ENCODE peak calls at places on chromosomes 13 and 19, in five cellular contexts. One of them, this sample, is unnamed.

GRCh38 chr19:40009674-40010073 is 12.8 kb downstream of the ZNF546 start:
- DNase-seq in CD4-positive, alpha-beta T cell: no peak
- DNase-seq in heart left ventricle: no peak
- DNase-seq in fibroblast of mammary gland: no peak
- DNase-seq in stimulated activated CD4-positive, alpha-beta T cell treated with anti-CD3 and anti-CD28 coated beads, Interleukin-4, amount 100 ng/mL, for 24 hours: no peak
- DNase-seq in this sample: no peak

GRCh38 chr13:113666951-113667701 is at the start of gene GRK1:
- DNase-seq in CD4-positive, alpha-beta T cell: peak
- DNase-seq in heart left ventricle: no peak
- DNase-seq in fibroblast of mammary gland: no peak
- DNase-seq in stimulated activated CD4-positive, alpha-beta T cell treated with anti-CD3 and anti-CD28 coated beads, Interleukin-4, amount 100 ng/mL, for 24 hours: no peak
- DNase-seq in this sample: no peak

GRCh38 chr19:34960940-34961679 is 2.9 kb downstream of the ZNF792 start:
- DNase-seq in CD4-positive, alpha-beta T cell: no peak
- DNase-seq in heart left ventricle: no peak
- DNase-seq in fibroblast of mammary gland: no peak
- DNase-seq in stimulated activated CD4-positive, alpha-beta T cell treated with anti-CD3 and anti-CD28 coated beads, Interleukin-4, amount 100 ng/mL, for 24 hours: no peak
- DNase-seq in this sample: no peak

GRCh38 chr19:49880162-49880869 is 2.8 kb downstream of the TBC1D17 start:
- DNase-seq in CD4-positive, alpha-beta T cell: no peak
- DNase-seq in heart left ventricle: no peak
- DNase-seq in fibroblast of mammary gland: no peak
- DNase-seq in stimulated activated CD4-positive, alpha-beta T cell treated with anti-CD3 and anti-CD28 coated beads, Interleukin-4, amount 100 ng/mL, for 24 hours: no peak
- DNase-seq in this sample: no peak

GRCh38 chr19:53037101-53038097 is 7.1 kb upstream of the ERVV-2 start:
- DNase-seq in CD4-positive, alpha-beta T cell: no peak
- DNase-seq in heart left ventricle: no peak
- DNase-seq in fibroblast of mammary gland: peak
- DNase-seq in stimulated activated CD4-positive, alpha-beta T cell treated with anti-CD3 and anti-CD28 coated beads, Interleukin-4, amount 100 ng/mL, for 24 hours: no peak
- DNase-seq in this sample: no peak

GRCh38 chr19:38043649-38044144 is 136.7 kb downstream of the SIPA1L3 start:
- DNase-seq in CD4-positive, alpha-beta T cell: no peak
- DNase-seq in heart left ventricle: no peak
- DNase-seq in fibroblast of mammary gland: no peak
- DNase-seq in stimulated activated CD4-positive, alpha-beta T cell treated with anti-CD3 and anti-CD28 coated beads, Interleukin-4, amount 100 ng/mL, for 24 hours: no peak
- DNase-seq in this sample: no peak

GRCh38 chr13:33735276-33735675 is 82.7 kb upstream of the RFC3 start:
- DNase-seq in CD4-positive, alpha-beta T cell: no peak
- DNase-seq in heart left ventricle: no peak
- DNase-seq in fibroblast of mammary gland: no peak
- DNase-seq in stimulated activated CD4-positive, alpha-beta T cell treated with anti-CD3 and anti-CD28 coated beads, Interleukin-4, amount 100 ng/mL, for 24 hours: no peak
- DNase-seq in this sample: no peak

GRCh38 chr19:10114651-10115391 is 3.3 kb downstream of the P2RY11 start:
- DNase-seq in CD4-positive, alpha-beta T cell: no peak
- DNase-seq in heart left ventricle: no peak
- DNase-seq in fibroblast of mammary gland: no peak
- DNase-seq in stimulated activated CD4-positive, alpha-beta T cell treated with anti-CD3 and anti-CD28 coated beads, Interleukin-4, amount 100 ng/mL, for 24 hours: peak
- DNase-seq in this sample: peak

GRCh38 chr13:30421093-30422055 is 919 bp upstream of the UBE2L5 start:
- DNase-seq in CD4-positive, alpha-beta T cell: peak
- DNase-seq in heart left ventricle: peak
- DNase-seq in fibroblast of mammary gland: peak
- DNase-seq in stimulated activated CD4-positive, alpha-beta T cell treated with anti-CD3 and anti-CD28 coated beads, Interleukin-4, amount 100 ng/mL, for 24 hours: peak
- DNase-seq in this sample: peak

GRCh38 chr19:1355258-1355973 is 28.3 kb upstream of the NDUFS7 start:
- DNase-seq in CD4-positive, alpha-beta T cell: no peak
- DNase-seq in heart left ventricle: no peak
- DNase-seq in fibroblast of mammary gland: peak
- DNase-seq in stimulated activated CD4-positive, alpha-beta T cell treated with anti-CD3 and anti-CD28 coated beads, Interleukin-4, amount 100 ng/mL, for 24 hours: no peak
- DNase-seq in this sample: no peak

GRCh38 chr19:15595069-15595468 is 19.9 kb upstream of the CYP4F8 start:
- DNase-seq in CD4-positive, alpha-beta T cell: no peak
- DNase-seq in heart left ventricle: no peak
- DNase-seq in fibroblast of mammary gland: peak
- DNase-seq in stimulated activated CD4-positive, alpha-beta T cell treated with anti-CD3 and anti-CD28 coated beads, Interleukin-4, amount 100 ng/mL, for 24 hours: no peak
- DNase-seq in this sample: no peak

GRCh38 chr19:55467236-55468053 is 2.9 kb upstream of the C19orf85 start:
- DNase-seq in CD4-positive, alpha-beta T cell: peak
- DNase-seq in heart left ventricle: peak
- DNase-seq in fibroblast of mammary gland: peak
- DNase-seq in stimulated activated CD4-positive, alpha-beta T cell treated with anti-CD3 and anti-CD28 coated beads, Interleukin-4, amount 100 ng/mL, for 24 hours: peak
- DNase-seq in this sample: peak

GRCh38 chr13:102872131-102872530 is 26.3 kb downstream of the ERCC5 start:
- DNase-seq in CD4-positive, alpha-beta T cell: no peak
- DNase-seq in heart left ventricle: no peak
- DNase-seq in fibroblast of mammary gland: no peak
- DNase-seq in stimulated activated CD4-positive, alpha-beta T cell treated with anti-CD3 and anti-CD28 coated beads, Interleukin-4, amount 100 ng/mL, for 24 hours: no peak
- DNase-seq in this sample: no peak

GRCh38 chr19:1853295-1854031 is 5.2 kb upstream of the REXO1 start:
- DNase-seq in CD4-positive, alpha-beta T cell: peak
- DNase-seq in heart left ventricle: peak
- DNase-seq in fibroblast of mammary gland: peak
- DNase-seq in stimulated activated CD4-positive, alpha-beta T cell treated with anti-CD3 and anti-CD28 coated beads, Interleukin-4, amount 100 ng/mL, for 24 hours: peak
- DNase-seq in this sample: peak

GRCh38 chr19:16836115-16836905 is 7.1 kb downstream of the SIN3B start:
- DNase-seq in CD4-positive, alpha-beta T cell: no peak
- DNase-seq in heart left ventricle: no peak
- DNase-seq in fibroblast of mammary gland: peak
- DNase-seq in stimulated activated CD4-positive, alpha-beta T cell treated with anti-CD3 and anti-CD28 coated beads, Interleukin-4, amount 100 ng/mL, for 24 hours: no peak
- DNase-seq in this sample: no peak

GRCh38 chr19:54620464-54620863 is 9.8 kb upstream of the LILRB1 start:
- DNase-seq in CD4-positive, alpha-beta T cell: no peak
- DNase-seq in heart left ventricle: no peak
- DNase-seq in fibroblast of mammary gland: no peak
- DNase-seq in stimulated activated CD4-positive, alpha-beta T cell treated with anti-CD3 and anti-CD28 coated beads, Interleukin-4, amount 100 ng/mL, for 24 hours: no peak
- DNase-seq in this sample: no peak

GRCh38 chr13:20610006-20610405 is 43.0 kb downstream of the IFT88 start:
- DNase-seq in CD4-positive, alpha-beta T cell: no peak
- DNase-seq in heart left ventricle: no peak
- DNase-seq in fibroblast of mammary gland: no peak
- DNase-seq in stimulated activated CD4-positive, alpha-beta T cell treated with anti-CD3 and anti-CD28 coated beads, Interleukin-4, amount 100 ng/mL, for 24 hours: no peak
- DNase-seq in this sample: no peak